ENCODE peak calls at places on chromosome 19, in eight cellular contexts. T, N, B, G, O, L, D and Y are unnamed samples.

GRCh38 chr19:39481229-39481545 is 549 bp downstream of the TIMM50 start:
- DNase-seq in G (no peak), T (no peak), L (no peak), N (no peak), O (no peak), B (no peak), D (no peak), Y (no peak)

GRCh38 chr19:55166530-55167268 is at the start of gene DNAAF3:
- DNase-seq in O (peak; percentile 85), T (peak; percentile 98), B (peak; percentile 96), L (peak; percentile 89), D (peak; percentile 95), N (peak; percentile 95), G (peak; percentile 98), Y (peak; percentile 97)

GRCh38 chr19:15194938-15195337 is 5.9 kb downstream of the NOTCH3 start:
- DNase-seq in O (no peak), T (peak; percentile 78), N (no peak), D (no peak), B (no peak), L (no peak), G (peak; percentile 25), Y (no peak)

GRCh38 chr19:7869453-7869909 is 4.7 kb downstream of the PRR36 start:
- DNase-seq in O (no peak), L (no peak), T (peak; percentile 47), B (no peak), G (peak; percentile 76), N (no peak), D (peak; percentile 34), Y (peak; percentile 49)

GRCh38 chr19:49812452-49812996 is 568 bp downstream of the FUZ start:
- DNase-seq in O (no peak), T (no peak), B (no peak), L (no peak), G (no peak), N (no peak), D (no peak), Y (no peak)

GRCh38 chr19:3012522-3013260 is 16.4 kb downstream of the TLE2 start:
- DNase-seq in B (no peak), T (no peak), G (no peak), N (no peak), O (no peak), D (no peak), L (no peak), Y (no peak)

GRCh38 chr19:23800868-23801267 is 42.2 kb upstream of the ZNF681 start:
- DNase-seq in L (no peak), T (no peak), D (no peak), G (no peak), O (no peak), B (no peak), N (no peak), Y (no peak)

GRCh38 chr19:53328967-53329366 is 4.6 kb upstream of the ZNF845 start:
- DNase-seq in L (no peak), T (peak; percentile 51), O (no peak), B (no peak), D (peak; percentile 14), G (no peak), N (no peak), Y (peak; percentile 61)

GRCh38 chr19:4338441-4339350 is at the start of gene STAP2:
- DNase-seq in N (no peak), O (no peak), B (no peak), G (peak; percentile 83), L (peak; percentile 58), D (no peak), T (no peak), Y (no peak)

GRCh38 chr19:39831679-39832078 is 2.3 kb downstream of the DYRK1B start:
- DNase-seq in G (no peak), B (no peak), O (no peak), L (no peak), D (no peak), N (no peak), T (no peak), Y (no peak)

GRCh38 chr19:2798733-2799132 is 13.4 kb downstream of the THOP1 start:
- DNase-seq in O (no peak), D (peak; percentile 51), T (no peak), G (peak; percentile 58), B (no peak), L (no peak), N (no peak), Y (peak; percentile 46)

GRCh38 chr19:33414667-33415605 is 41.4 kb downstream of the CEBPG start:
- DNase-seq in B (no peak), D (no peak), G (no peak), L (no peak), O (no peak), N (no peak), T (no peak), Y (no peak)

GRCh38 chr19:2869618-2870017 is 2.5 kb downstream of the ZNF556 start:
- DNase-seq in O (no peak), B (no peak), N (no peak), D (no peak), T (no peak), L (no peak), G (no peak), Y (no peak)

GRCh38 chr19:33397536-33398360 is 24.2 kb downstream of the CEBPG start:
- DNase-seq in L (no peak), O (no peak), B (no peak), D (peak; percentile 9), G (peak; percentile 9), N (no peak), T (no peak), Y (peak; percentile 50)

GRCh38 chr19:33678796-33679195 is 57.0 kb downstream of the CHST8 start:
- DNase-seq in L (no peak), G (no peak), O (no peak), T (no peak), D (no peak), N (no peak), B (no peak), Y (no peak)

GRCh38 chr19:5828661-5829566 is 10.6 kb downstream of the FUT6 start:
- DNase-seq in L (no peak), T (no peak), B (no peak), N (no peak), G (peak; percentile 50), D (no peak), O (no peak), Y (no peak)

GRCh38 chr19:18386543-18387251 is 739 bp downstream of the GDF15 start:
- DNase-seq in L (peak; percentile 62), T (no peak), G (no peak), D (no peak), O (no peak), B (no peak), N (no peak), Y (no peak)

GRCh38 chr19:42028304-42029216 is 34.5 kb upstream of the ATP1A3 start:
- DNase-seq in L (no peak), N (no peak), D (no peak), G (no peak), T (no peak), B (no peak), O (no peak), Y (peak; percentile 12)

GRCh38 chr19:16041571-16042386 is 34.5 kb upstream of the TPM4 start:
- DNase-seq in O (no peak), B (no peak), N (no peak), T (peak; percentile 77), G (peak; percentile 81), D (peak; percentile 33), L (peak; percentile 76), Y (peak; percentile 85)

GRCh38 chr19:22634450-22634827 is 315 bp downstream of the ZNF492 start:
- DNase-seq in G (no peak), T (no peak), L (no peak), D (no peak), N (no peak), B (no peak), O (no peak), Y (no peak)

GRCh38 chr19:16736709-16737108 is 17.1 kb downstream of the NWD1 start:
- DNase-seq in B (no peak), O (no peak), D (no peak), T (no peak), L (no peak), N (no peak), G (no peak), Y (no peak)